ENCODE peak calls at places on chromosomes 1 and 21, in five cellular contexts. V is left cardiac atrium; E is ovary; H is CD4-positive, CD25-positive, alpha-beta regulatory T cell; B is aorta. S is an unnamed sample.

GRCh38 chr1:58594556-58594955 is 17.5 kb upstream of the TACSTD2 start:
- DNase-seq in H (no peak), V (no peak), B (no peak), E (no peak), S (no peak)

GRCh38 chr21:43654806-43655489 is 4.3 kb downstream of the HSF2BP start:
- DNase-seq in V (no peak), E (no peak), B (no peak), H (no peak), S (no peak)

GRCh38 chr1:209728466-209728865 is 23.8 kb downstream of the HSD11B1 start:
- DNase-seq in V (peak), H (no peak), E (no peak), B (no peak), S (no peak)

GRCh38 chr21:17911628-17912027 is 92.5 kb upstream of the C21orf91 start:
- DNase-seq in H (no peak), V (no peak), E (no peak), B (no peak), S (no peak)

GRCh38 chr21:41258617-41259016 is 58.0 kb upstream of the FAM3B start:
- DNase-seq in V (no peak), E (no peak), H (no peak), B (no peak), S (no peak)

GRCh38 chr1:94621392-94621791 is 79.8 kb upstream of the F3 start:
- DNase-seq in V (no peak), H (no peak), E (no peak), B (no peak), S (no peak)

GRCh38 chr1:41333146-41333784 is 28.0 kb upstream of the FOXO6 start:
- DNase-seq in E (no peak), V (no peak), H (no peak), B (no peak), S (no peak)

GRCh38 chr1:16122916-16123315 is 33.0 kb downstream of the EPHA2 start:
- DNase-seq in H (no peak), V (no peak), E (no peak), B (peak), S (peak)

GRCh38 chr1:154573168-154573510 is 5.6 kb downstream of the CHRNB2 start:
- DNase-seq in E (no peak), B (no peak), V (no peak), H (no peak), S (no peak)

GRCh38 chr1:232111616-232112015 is 485.0 kb downstream of the DISC1 start:
- DNase-seq in V (no peak), H (no peak), B (no peak), E (no peak), S (no peak)

GRCh38 chr1:4986266-4986665 is 331.9 kb downstream of the AJAP1 start:
- DNase-seq in E (no peak), H (no peak), V (no peak), B (no peak), S (no peak)

GRCh38 chr1:36537190-36537768 is 54.6 kb upstream of the CSF3R start:
- DNase-seq in B (no peak), H (no peak), V (no peak), E (no peak), S (no peak)

GRCh38 chr1:18302788-18303413 is 177.8 kb upstream of the KLHDC7A start:
- DNase-seq in V (no peak), H (no peak), B (no peak), E (no peak), S (no peak)

GRCh38 chr1:51346086-51346942 is 16.0 kb upstream of the TTC39A start:
- DNase-seq in B (no peak), H (no peak), V (no peak), E (no peak), S (no peak)